ENCODE peak calls at places on chromosomes 12 and 14, in nine cellular contexts. W, S, C, M, J, A, H, R and B are unnamed samples.

GRCh38 chr14:64954491-64955240 is 12.1 kb upstream of the GPX2 start:
- DNase-seq in H (no peak), R (no peak), W (no peak), C (no peak), S (no peak), A (no peak), M (no peak), J (no peak), B (no peak)

GRCh38 chr12:5078423-5078822 is 34.7 kb downstream of the KCNA5 start:
- DNase-seq in W (no peak), H (no peak), A (no peak), S (no peak), C (no peak), M (peak), J (no peak), R (no peak), B (no peak)

GRCh38 chr12:26274441-26275312 is 79.3 kb downstream of the SSPN start:
- DNase-seq in H (peak), W (peak), R (peak), J (no peak), S (peak), M (no peak), C (no peak), A (peak), B (peak)

GRCh38 chr14:21063479-21063878 is 5.9 kb downstream of the RNASE8 start:
- DNase-seq in W (peak), A (no peak), J (no peak), R (no peak), S (peak), M (no peak), H (no peak), C (no peak), B (no peak)

GRCh38 chr14:34403646-34404045 is 58.4 kb downstream of the SPTSSA start:
- DNase-seq in R (no peak), M (no peak), J (no peak), C (no peak), W (no peak), A (no peak), H (no peak), S (no peak), B (no peak)

GRCh38 chr14:99069946-99070345 is 202.1 kb downstream of the BCL11B start:
- DNase-seq in W (no peak), A (no peak), S (no peak), J (no peak), M (no peak), C (no peak), R (no peak), H (no peak), B (no peak)

GRCh38 chr12:93333828-93334227 is 43.9 kb upstream of the NUDT4 start:
- DNase-seq in W (no peak), A (no peak), S (no peak), J (no peak), R (no peak), M (no peak), C (no peak), H (no peak), B (no peak)

GRCh38 chr14:64541261-64541970 is 875 bp downstream of the HSPA2 start:
- DNase-seq in H (no peak), M (no peak), W (no peak), J (no peak), A (no peak), C (no peak), S (no peak), R (no peak), B (no peak)

GRCh38 chr12:110176745-110177144 is 52.6 kb downstream of the IFT81 start:
- DNase-seq in M (peak), J (no peak), W (no peak), A (no peak), C (no peak), H (no peak), R (no peak), S (no peak), B (no peak)

GRCh38 chr14:23009939-23010718 is at the start of gene C14orf93:
- DNase-seq in R (peak), S (peak), A (peak), W (peak), C (peak), M (peak), J (peak), H (peak), B (peak)

GRCh38 chr12:19223018-19223417 is 93.5 kb downstream of the PLEKHA5 start:
- DNase-seq in A (no peak), S (peak), M (no peak), J (no peak), W (no peak), C (no peak), R (no peak), H (no peak), B (peak)

GRCh38 chr12:108828774-108829173 is 28.6 kb downstream of the SSH1 start:
- DNase-seq in A (no peak), R (no peak), W (peak), C (no peak), J (no peak), H (no peak), S (no peak), M (no peak), B (no peak)

GRCh38 chr12:12540261-12541013 is 22.2 kb downstream of the DUSP16 start:
- DNase-seq in M (no peak), J (no peak), C (no peak), R (no peak), H (no peak), S (no peak), W (no peak), A (no peak), B (no peak)

GRCh38 chr12:76539727-76540126 is 19.8 kb downstream of the OSBPL8 start:
- DNase-seq in J (no peak), M (no peak), R (no peak), S (no peak), A (no peak), W (no peak), H (no peak), C (no peak), B (no peak)

GRCh38 chr12:34400986-34401658 is 378.8 kb downstream of the ALG10 start:
- DNase-seq in M (no peak), C (no peak), J (no peak), R (peak), W (peak), S (no peak), H (peak), A (peak), B (no peak)

GRCh38 chr14:88791629-88792571 is 853 bp downstream of the EML5 start:
- DNase-seq in C (peak), M (peak), J (peak), R (peak), S (no peak), A (peak), W (peak), H (peak), B (peak)

GRCh38 chr12:47458273-47458672 is 247.6 kb downstream of the RPAP3 start:
- DNase-seq in W (no peak), J (no peak), M (no peak), C (no peak), S (peak), H (no peak), R (no peak), A (no peak), B (no peak)

GRCh38 chr12:113230315-113231274 is 9.3 kb downstream of the TPCN1 start:
- DNase-seq in A (no peak), J (no peak), M (no peak), C (no peak), R (no peak), H (no peak), W (no peak), S (no peak), B (no peak)

GRCh38 chr14:91062600-91062999 is 2.2 kb upstream of the RPS6KA5 start:
- DNase-seq in W (no peak), C (no peak), J (no peak), A (no peak), M (no peak), H (no peak), S (no peak), R (no peak), B (no peak)